ENCODE peak calls at places on chromosome 16, in seven cellular contexts. N, D, X, L, W, O and P are unnamed samples.
A peak's percentile ranks its signal among the peaks of the same experiment; 100 is the strongest.

GRCh38 chr16:74309789-74310781 is 13.5 kb downstream of the PSMD7 start:
- DNase-seq in W (peak; percentile 49), X (no peak), D (peak; percentile 59), N (peak; percentile 56), O (no peak), L (no peak), P (no peak)

GRCh38 chr16:71431176-71431575 is 10.7 kb downstream of the TLE7 start:
- DNase-seq in W (no peak), L (no peak), X (no peak), O (no peak), D (no peak), N (no peak), P (no peak)

GRCh38 chr16:27359051-27359450 is 42.9 kb upstream of the IL21R start:
- DNase-seq in N (no peak), X (no peak), W (peak; percentile 50), O (no peak), L (no peak), D (no peak), P (no peak)

GRCh38 chr16:22188595-22189442 is 17.3 kb upstream of the EEF2K start:
- DNase-seq in N (peak; percentile 95), O (peak; percentile 82), L (peak; percentile 39), W (peak; percentile 89), D (peak; percentile 80), X (peak; percentile 59), P (peak; percentile 48)

GRCh38 chr16:57534337-57534880 is 2.0 kb downstream of the CCDC102A start:
- DNase-seq in O (no peak), D (no peak), W (no peak), N (no peak), L (no peak), X (no peak), P (peak; percentile 5)

GRCh38 chr16:68737046-68737729 is at the start of gene CDH1:
- DNase-seq in D (peak; percentile 4), L (no peak), N (no peak), X (peak; percentile 22), O (peak; percentile 95), W (no peak), P (no peak)

GRCh38 chr16:56711862-56712261 is 18.1 kb upstream of the NUP93 start:
- DNase-seq in W (no peak), N (peak; percentile 3), L (no peak), O (no peak), D (no peak), X (no peak), P (no peak)

GRCh38 chr16:89363621-89364393 is 126.6 kb downstream of the ANKRD11 start:
- DNase-seq in L (no peak), N (peak; percentile 86), D (peak; percentile 49), X (no peak), O (peak; percentile 51), W (peak; percentile 87), P (peak; percentile 52)

GRCh38 chr16:54932737-54933254 is 2.1 kb downstream of the IRX5 start:
- DNase-seq in D (no peak), N (no peak), X (no peak), W (no peak), O (no peak), L (no peak), P (no peak)

GRCh38 chr16:58853830-58854229 is 119.7 kb upstream of the GOT2 start:
- DNase-seq in X (no peak), O (no peak), L (no peak), D (no peak), N (no peak), W (no peak), P (no peak)

GRCh38 chr16:69105501-69106361 is at the start of gene HAS3:
- DNase-seq in W (peak; percentile 69), L (no peak), O (peak; percentile 75), X (no peak), D (peak; percentile 30), N (peak; percentile 48), P (no peak)

GRCh38 chr16:24671455-24671954 is 57.9 kb upstream of the TNRC6A start:
- DNase-seq in O (no peak), W (no peak), N (no peak), D (no peak), X (no peak), L (no peak), P (no peak)

GRCh38 chr16:1533443-1533951 is at the start of gene TMEM204:
- DNase-seq in D (peak; percentile 61), N (peak; percentile 78), W (peak; percentile 83), X (peak; percentile 71), O (peak; percentile 59), L (peak; percentile 53), P (peak; percentile 72)
- TF ChIP-seq POLR2A in D (peak; percentile 67), N (peak; percentile 43), W (peak; percentile 77), X (no peak), O (peak; percentile 68), L (peak; percentile 54), P (peak; percentile 50)

GRCh38 chr16:3188675-3188924 is 596 bp downstream of the OR1F1 start:
- DNase-seq in W (peak; percentile 24), N (no peak), O (no peak), D (no peak), X (no peak), L (no peak), P (no peak)

GRCh38 chr16:3189869-3190268 is 1.9 kb downstream of the OR1F1 start:
- DNase-seq in X (no peak), N (no peak), W (no peak), L (no peak), O (no peak), D (no peak), P (no peak)

GRCh38 chr16:3192476-3193019 is 4.5 kb downstream of the OR1F1 start:
- DNase-seq in X (no peak), D (no peak), L (no peak), N (no peak), W (no peak), O (no peak), P (no peak)

GRCh38 chr16:3188925-3189825 is 1.2 kb downstream of the OR1F1 start:
- DNase-seq in X (no peak), W (peak; percentile 51), N (peak; percentile 59), L (no peak), O (no peak), D (no peak), P (no peak)

DNA sequence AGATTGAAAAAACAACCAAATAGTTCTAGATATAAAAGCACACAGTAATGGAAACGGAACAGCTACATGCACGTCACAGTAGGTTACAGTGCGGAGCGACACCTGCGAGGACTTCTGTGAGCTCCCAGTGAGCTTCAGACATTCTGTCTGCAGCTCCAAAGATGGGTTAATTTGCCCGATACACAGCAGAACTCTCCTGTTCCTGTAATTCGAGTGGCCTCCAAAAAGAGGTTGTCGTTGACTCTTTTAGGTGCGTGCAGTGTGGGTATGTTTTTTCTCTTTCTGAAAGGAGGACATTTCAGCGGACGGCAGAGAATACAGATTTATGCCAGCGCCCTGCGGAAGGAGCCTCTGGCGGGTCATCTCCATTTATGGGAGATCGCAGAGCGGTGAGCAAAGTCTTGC is 2.9 kb downstream of the OR1F1 start:
- DNase-seq in W (peak; percentile 19), N (no peak), D (no peak), L (no peak), X (no peak), O (no peak), P (no peak)
- H3K27me3 ChIP-seq in W (peaks cover 3% of the 10 kb centered on the region), N (peaks cover 6% of the 10 kb centered on the region), D (peaks cover 100% of the 10 kb centered on the region), L (peaks cover 99% of the 10 kb centered on the region), X (no peaks in the 10 kb centered on the region), O (peaks cover 100% of the 10 kb centered on the region), P (peaks cover 96% of the 10 kb centered on the region)

GRCh38 chr16:30896203-30896889 is at the start of gene CTF1:
- DNase-seq in W (peak; percentile 66), N (peak; percentile 89), X (peak; percentile 90), O (peak; percentile 62), L (peak; percentile 65), D (peak; percentile 77), P (peak; percentile 72)
- TF ChIP-seq POLR2A in W (no peak), N (peak; percentile 76), X (peak; percentile 72), O (peak; percentile 32), L (peak; percentile 56), D (peak; percentile 54), P (no peak)

DNA sequence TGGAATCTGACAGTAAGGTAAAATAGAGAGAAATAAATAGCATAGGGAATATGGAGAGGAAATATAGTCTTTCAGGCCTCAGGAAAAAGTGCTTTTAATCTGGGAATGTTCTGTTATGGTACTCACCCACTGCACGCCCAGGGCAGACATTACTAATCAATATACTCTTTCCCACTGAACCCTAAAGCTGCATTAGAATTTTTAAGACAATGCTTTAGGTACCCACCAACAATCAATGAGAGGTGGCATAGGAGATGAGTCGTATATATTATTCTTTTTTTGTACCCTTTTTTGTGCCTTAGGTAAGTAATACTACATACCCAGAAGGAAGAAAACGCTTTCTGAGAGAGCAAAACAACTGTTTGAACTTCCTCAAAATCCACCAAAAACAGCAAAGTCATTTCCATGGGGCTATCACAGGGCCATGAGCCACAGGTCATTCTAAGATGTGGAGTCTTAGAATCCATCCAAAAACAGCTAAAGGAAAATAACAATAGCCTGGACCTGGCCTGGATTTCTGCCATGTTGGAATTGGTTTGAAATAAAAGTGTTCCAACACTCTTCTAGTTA is 542.1 kb downstream of the XYLT1 start:
- DNase-seq in W (no peak), L (no peak), X (no peak), D (no peak), O (no peak), N (no peak), P (no peak)
- H3K27me3 ChIP-seq in W (no peaks in the 10 kb centered on the region), L (no peaks in the 10 kb centered on the region), X (no peaks in the 10 kb centered on the region), D (no peaks in the 10 kb centered on the region), O (no peaks in the 10 kb centered on the region), N (no peaks in the 10 kb centered on the region), P (no peaks in the 10 kb centered on the region)

DNA sequence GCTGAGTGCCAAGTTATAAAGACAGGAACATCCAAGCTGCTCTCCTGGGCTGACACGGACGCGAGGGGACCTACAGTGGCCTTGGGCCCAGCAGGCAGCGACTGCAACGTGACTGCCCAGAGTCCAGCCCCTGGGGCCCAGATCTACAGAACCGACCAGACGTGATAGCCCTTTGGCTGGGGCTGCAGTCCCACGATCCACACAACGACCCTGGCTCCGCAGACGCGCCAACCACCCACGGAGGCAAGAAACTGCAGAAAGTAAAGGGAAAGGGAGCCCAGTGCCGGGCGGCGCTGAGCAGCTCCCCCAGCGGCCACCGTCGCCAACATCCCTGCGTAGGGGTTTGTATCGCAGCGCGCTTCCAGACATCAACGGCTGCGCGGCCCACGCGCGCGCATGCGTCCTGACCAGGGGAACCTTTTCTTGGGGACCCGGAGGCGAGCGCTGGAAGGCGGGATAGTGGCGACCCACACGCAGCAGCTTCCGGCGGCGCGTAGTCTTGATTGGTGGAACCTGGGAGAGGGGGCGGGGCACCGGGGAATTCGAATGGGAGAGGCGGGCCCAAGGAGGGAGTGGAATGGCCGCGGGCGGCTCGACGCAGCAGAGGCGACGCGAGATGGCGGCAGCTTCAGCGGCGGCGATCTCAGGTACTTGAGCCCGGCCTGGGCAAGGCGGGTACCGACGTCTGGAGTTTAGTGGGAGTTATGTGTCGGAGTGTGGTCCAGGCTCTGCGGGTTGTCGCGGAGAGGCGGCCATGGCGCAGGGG is at the start of gene KIF22:
- DNase-seq in X (peak; percentile 99), W (peak; percentile 99), O (peak; percentile 100), D (peak; percentile 99), L (peak; percentile 99), N (peak; percentile 98), P (peak; percentile 99)
- TF ChIP-seq POLR2A in X (peak; percentile 48), W (peak; percentile 70), O (peak; percentile 77), D (peak; percentile 87), L (peak; percentile 83), N (peak; percentile 52), P (peak; percentile 60)